ENCODE peak calls at places on chromosomes 13 and 19, in six cellular contexts. P, F, E, T, Y and L are unnamed samples.

GRCh38 chr19:16893686-16893990 is 4.8 kb downstream of the F2RL3 start:
- DNase-seq in Y (no peak), P (no peak), F (peak), T (no peak), E (no peak), L (no peak)

GRCh38 chr13:29763426-29764180 is 86.8 kb downstream of the UBL3 start:
- DNase-seq in Y (no peak), P (no peak), E (no peak), T (no peak), F (no peak), L (no peak)

GRCh38 chr19:7417671-7418324 is 69.1 kb downstream of the ARHGEF18 start:
- DNase-seq in F (no peak), Y (no peak), P (no peak), E (no peak), T (no peak), L (no peak)

GRCh38 chr13:94608586-94608985 is 6.9 kb downstream of the GPR180 start:
- DNase-seq in P (no peak), T (no peak), F (no peak), E (no peak), Y (no peak), L (no peak)

GRCh38 chr13:39612023-39612637 is 9.1 kb upstream of the LHFPL6 start:
- DNase-seq in Y (peak), T (peak), F (no peak), E (no peak), P (peak), L (peak)

GRCh38 chr13:26227396-26227971 is 5.4 kb upstream of the RNF6 start:
- DNase-seq in E (no peak), P (no peak), T (no peak), Y (no peak), F (no peak), L (no peak)

GRCh38 chr13:76833465-76833864 is 52.7 kb downstream of the KCTD12 start:
- DNase-seq in E (no peak), F (no peak), P (no peak), Y (no peak), T (no peak), L (no peak)

GRCh38 chr19:53971608-53972007 is 8.9 kb downstream of the CACNG8 start:
- DNase-seq in Y (no peak), P (no peak), F (no peak), E (no peak), T (no peak), L (no peak)

GRCh38 chr19:53621885-53622710 is 9.7 kb upstream of the DPRX start:
- DNase-seq in P (peak), E (no peak), T (no peak), F (no peak), Y (no peak), L (peak)

GRCh38 chr13:113322043-113322461 is 25.0 kb downstream of the LAMP1 start:
- DNase-seq in Y (no peak), P (no peak), F (no peak), E (no peak), T (no peak), L (no peak)

GRCh38 chr19:5968431-5969373 is 9.2 kb downstream of the RANBP3 start:
- DNase-seq in Y (no peak), F (no peak), T (no peak), E (no peak), P (no peak), L (no peak)